ENCODE peak calls at places on chromosomes 5 and 9, in six cellular contexts. K is neural progenitor cell, Q is IMR-90, V is endothelial cell of umbilical vein, P is OCI-LY7, Z is HCT116. Y is an unnamed sample. For H4K20me1 and H3K4me1, the result is how much of the 10 kb centered on the place peaks cover.

GRCh38 chr9:87256973-87257372 is 240.7 kb upstream of the DAPK1 start:
- DNase-seq in K (no peak), Q (peak), V (no peak), P (no peak), Z (no peak), Y (no peak)

GRCh38 chr9:126605792-126606482 is 7.8 kb upstream of the LMX1B start:
- DNase-seq in K (no peak), Q (no peak), V (no peak), P (no peak), Z (no peak), Y (no peak)

GRCh38 chr9:129275626-129276247 is 97.7 kb upstream of the IER5L start:
- DNase-seq in K (no peak), Q (peak), V (no peak), P (no peak), Z (no peak), Y (no peak)

GRCh38 chr9:93004561-93004960 is 53.9 kb upstream of the SUSD3 start:
- DNase-seq in K (no peak), Q (no peak), V (no peak), P (no peak), Z (no peak), Y (no peak)

GRCh38 chr5:171494452-171495121 is 75.1 kb downstream of the FGF18 start:
- DNase-seq in K (peak), Q (peak), V (peak), P (no peak), Z (peak), Y (no peak)

GRCh38 chr5:172319708-172320441 is 36.3 kb upstream of the UBTD2 start:
- DNase-seq in K (no peak), Q (no peak), V (no peak), P (no peak), Z (no peak), Y (no peak)

GRCh38 chr5:10599828-10600227 is 36.0 kb downstream of the ANKRD33B start:
- DNase-seq in K (no peak), Q (peak), V (no peak), P (no peak), Z (no peak), Y (peak)

GRCh38 chr5:158414333-158414762 is 555.4 kb upstream of the CLINT1 start:
- DNase-seq in K (no peak), Q (no peak), V (no peak), P (no peak), Z (no peak), Y (no peak)

GRCh38 chr9:121055642-121056143 is 5.6 kb upstream of the C5 start:
- DNase-seq in K (peak), Q (peak), V (no peak), P (peak), Z (no peak), Y (peak)

GRCh38 chr9:126448865-126449577 is 122.4 kb downstream of the MVB12B start:
- DNase-seq in K (no peak), Q (no peak), V (no peak), P (no peak), Z (no peak), Y (no peak)

GRCh38 chr5:89534331-89534730 is 651.3 kb upstream of the MEF2C start:
- DNase-seq in K (no peak), Q (peak), V (no peak), P (no peak), Z (no peak), Y (no peak)

GRCh38 chr5:171055881-171056454 is 194.2 kb downstream of the RANBP17 start:
- DNase-seq in K (no peak), Q (no peak), V (no peak), P (peak), Z (no peak), Y (no peak)

GRCh38 chr5:125134216-125135081 is 388.0 kb upstream of the ZNF608 start:
- DNase-seq in K (no peak), Q (peak), V (peak), P (no peak), Z (peak), Y (no peak)

GRCh38 chr5:151770383-151771258 is 1.1 kb upstream of the G3BP1 start:
- DNase-seq in K (peak), Q (peak), V (peak), P (peak), Z (no peak), Y (peak)

GRCh38 chr9:107243757-107244156 is 39.3 kb upstream of the RAD23B start:
- DNase-seq in K (no peak), Q (peak), V (no peak), P (no peak), Z (peak), Y (peak)

GRCh38 chr5:68245325-68245724 is 29.8 kb downstream of the PIK3R1 start:
- DNase-seq in K (peak), Q (peak), V (peak), P (no peak), Z (no peak), Y (no peak)

GRCh38 chr9:102403514-102403913 is 591.6 kb upstream of the CYLC2 start:
- DNase-seq in K (no peak), Q (no peak), V (no peak), P (no peak), Z (no peak), Y (peak)

GRCh38 chr9:134059661-134060395 is 8.0 kb downstream of the BRD3 start:
- DNase-seq in K (peak), Q (no peak), V (no peak), P (peak), Z (no peak), Y (peak)

GRCh38 chr5:165209101-165209727 is 1703.8 kb downstream of the MAT2B start:
- DNase-seq in K (peak), Q (peak), V (peak), P (peak), Z (no peak), Y (peak)

GRCh38 chr9:532707-533106 is 308.8 kb upstream of the DMRT1 start:
- DNase-seq in K (no peak), Q (no peak), V (no peak), P (no peak), Z (no peak), Y (no peak)

DNA sequence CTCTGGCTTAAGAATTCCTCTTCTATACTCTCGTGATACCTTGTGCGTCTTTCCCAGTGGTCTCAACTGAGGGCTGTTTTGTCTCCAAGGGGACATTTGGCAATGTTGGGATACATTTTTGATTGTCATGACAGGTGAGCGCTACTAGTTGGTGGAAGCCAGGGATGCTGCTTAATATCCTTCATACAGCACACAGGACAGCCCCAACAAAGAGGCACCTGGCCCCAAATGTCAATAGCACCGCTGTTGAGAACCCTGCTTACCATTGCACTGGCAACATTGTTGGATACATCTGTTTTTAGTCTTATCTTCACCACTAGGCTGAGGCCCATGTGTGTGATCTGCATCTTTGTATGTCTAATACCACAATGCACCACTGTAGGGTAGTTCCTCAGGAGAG is 114.1 kb downstream of the C9orf152 start:
- DNase-seq in K (no peak), Q (no peak), V (no peak), P (no peak), Z (no peak), Y (no peak)
- H4K20me1 ChIP-seq in K (under half), Q (half or more), V (under half), P (under half), Z (under half), Y (under half)

DNA sequence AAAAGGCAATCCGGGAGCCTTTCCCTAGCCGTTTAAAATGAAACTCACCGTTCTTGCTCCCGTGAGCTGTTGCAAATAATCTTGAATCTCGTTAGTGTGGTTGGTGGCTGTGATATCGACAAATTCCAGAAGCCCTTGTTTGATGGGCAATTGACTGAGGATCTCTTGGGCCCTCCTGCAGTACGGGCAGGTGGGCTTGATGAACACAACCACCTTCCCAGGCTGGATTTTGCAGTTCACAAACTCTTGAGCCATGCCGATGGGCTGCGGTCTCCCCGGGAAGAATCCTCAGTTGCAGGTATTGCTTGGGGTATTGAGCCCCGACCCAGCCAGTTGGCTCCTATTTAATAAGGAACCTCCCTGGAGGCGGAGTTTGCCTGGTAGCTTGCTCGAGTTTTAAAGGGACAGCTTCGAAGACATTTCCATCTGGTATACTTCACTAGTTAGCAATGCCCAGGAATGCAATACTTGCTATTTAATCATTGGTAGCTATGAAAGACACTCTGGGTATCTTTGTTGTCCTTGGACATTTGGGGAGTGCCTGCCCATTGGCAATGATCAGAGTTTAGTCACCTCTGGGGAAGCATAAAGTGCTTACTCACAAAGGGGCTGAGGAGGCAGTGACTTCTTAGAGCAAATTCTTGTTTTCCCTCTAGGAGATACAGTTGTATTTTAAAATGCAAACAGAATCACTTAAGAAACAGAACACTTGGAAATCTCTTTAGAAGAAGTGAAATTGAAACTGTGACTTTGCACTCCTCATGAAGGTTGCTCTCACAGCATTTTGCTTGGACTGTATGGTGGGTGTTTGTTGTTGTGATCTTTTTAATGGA is at the start of gene GLRX:
- DNase-seq in K (peak), Q (peak), V (peak), P (peak), Z (peak), Y (peak)
- H3K4me1 ChIP-seq in K (under half), Q (under half), V (under half), P (half or more), Z (under half), Y (under half)

GRCh38 chr5:43305948-43306563 is 7.2 kb downstream of the HMGCS1 start:
- DNase-seq in K (peak), Q (peak), V (peak), P (peak), Z (peak), Y (peak)

GRCh38 chr5:43312699-43313034 is 545 bp downstream of the HMGCS1 start:
- DNase-seq in K (no peak), Q (no peak), V (no peak), P (peak), Z (no peak), Y (peak)

GRCh38 chr5:43312076-43312620 is 1.1 kb downstream of the HMGCS1 start:
- DNase-seq in K (peak), Q (no peak), V (no peak), P (peak), Z (no peak), Y (no peak)

GRCh38 chr5:43309657-43310056 is 3.6 kb downstream of the HMGCS1 start:
- DNase-seq in K (peak), Q (peak), V (no peak), P (no peak), Z (no peak), Y (no peak)

GRCh38 chr5:43309122-43309521 is 4.1 kb downstream of the HMGCS1 start:
- DNase-seq in K (peak), Q (no peak), V (no peak), P (no peak), Z (no peak), Y (no peak)
- H4K20me1 ChIP-seq in K (half or more), Q (under half), V (under half), P (under half), Z (under half), Y (under half)

DNA sequence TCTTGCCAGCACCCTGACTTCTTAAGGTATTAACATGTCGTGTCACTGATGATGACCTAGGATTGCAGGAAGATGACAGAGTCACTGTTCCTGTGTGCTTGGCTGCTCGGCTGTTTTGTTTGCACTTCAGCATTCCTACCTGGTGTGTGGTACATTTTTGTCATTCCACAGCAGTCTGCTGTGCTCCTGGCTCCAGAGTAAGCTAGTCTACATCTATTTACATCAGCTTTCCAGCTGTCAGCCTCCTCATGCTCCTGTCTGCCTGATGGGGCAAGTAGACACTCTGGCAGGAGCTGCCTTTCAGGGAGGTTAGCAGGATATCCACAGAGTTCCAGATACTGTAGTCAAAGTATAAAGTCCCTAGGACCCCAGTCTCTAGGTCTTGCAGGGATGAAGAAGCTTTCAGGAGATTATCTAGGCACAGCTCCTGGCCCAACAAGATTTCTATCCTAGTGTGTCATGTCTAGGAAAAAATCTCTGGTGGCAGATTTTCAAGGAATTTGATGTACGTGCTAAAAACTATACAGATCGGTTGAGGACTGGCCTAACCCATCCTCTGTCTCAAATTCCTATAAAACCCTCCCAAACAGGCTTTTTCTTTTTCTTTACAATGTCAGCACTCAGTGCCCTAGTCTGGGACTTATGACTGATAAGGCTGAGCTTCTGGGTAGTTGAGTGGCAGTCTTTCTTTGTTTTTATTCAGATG is 28.5 kb downstream of the RUSC2 start:
- DNase-seq in K (peak), Q (peak), V (peak), P (no peak), Z (peak), Y (no peak)
- H3K4me1 ChIP-seq in K (under half), Q (under half), V (half or more), P (under half), Z (half or more), Y (under half)

GRCh38 chr9:36204906-36205547 is 14.3 kb downstream of the CLTA start:
- DNase-seq in K (peak), Q (no peak), V (peak), P (no peak), Z (no peak), Y (no peak)
- H4K20me1 ChIP-seq in K (under half), Q (half or more), V (under half), P (under half), Z (under half), Y (under half)